ENCODE peak calls at places on chromosome 1, in ten cellular contexts. One of them, this sample, is unnamed.

GRCh38 chr1:111471012-111471411 is 2.8 kb upstream of the C1orf162 start:
- DNase-seq in uterus: no peak
- DNase-seq in tibial nerve: no peak
- DNase-seq in HCT116: no peak
- DNase-seq in heart left ventricle: peak
- DNase-seq in transverse colon: peak
- DNase-seq in IMR-90: no peak
- DNase-seq in sigmoid colon: peak
- DNase-seq in body of pancreas: peak
- DNase-seq in right lobe of liver: peak
- DNase-seq in this sample: peak

GRCh38 chr1:31425301-31426081 is 12.5 kb downstream of the SERINC2 start:
- DNase-seq in uterus: no peak
- DNase-seq in tibial nerve: no peak
- DNase-seq in HCT116: no peak
- DNase-seq in heart left ventricle: no peak
- DNase-seq in transverse colon: no peak
- DNase-seq in IMR-90: no peak
- DNase-seq in sigmoid colon: no peak
- DNase-seq in body of pancreas: no peak
- DNase-seq in right lobe of liver: no peak
- DNase-seq in this sample: no peak

GRCh38 chr1:247746391-247746935 is 1.5 kb downstream of the OR14A2 start:
- DNase-seq in uterus: no peak
- DNase-seq in tibial nerve: no peak
- DNase-seq in HCT116: no peak
- DNase-seq in heart left ventricle: no peak
- DNase-seq in transverse colon: no peak
- DNase-seq in IMR-90: peak
- DNase-seq in sigmoid colon: no peak
- DNase-seq in body of pancreas: no peak
- DNase-seq in right lobe of liver: no peak
- DNase-seq in this sample: no peak

GRCh38 chr1:205791568-205792180 is 16.4 kb upstream of the RAB29 start:
- DNase-seq in uterus: peak
- DNase-seq in tibial nerve: peak
- DNase-seq in HCT116: no peak
- DNase-seq in heart left ventricle: peak
- DNase-seq in transverse colon: peak
- DNase-seq in IMR-90: peak
- DNase-seq in sigmoid colon: no peak
- DNase-seq in body of pancreas: peak
- DNase-seq in right lobe of liver: peak
- DNase-seq in this sample: no peak

GRCh38 chr1:205936846-205937707 is 6.2 kb downstream of the SLC26A9 start:
- DNase-seq in uterus: no peak
- DNase-seq in tibial nerve: no peak
- DNase-seq in HCT116: no peak
- DNase-seq in heart left ventricle: no peak
- DNase-seq in transverse colon: no peak
- DNase-seq in IMR-90: peak
- DNase-seq in sigmoid colon: no peak
- DNase-seq in body of pancreas: no peak
- DNase-seq in right lobe of liver: no peak
- DNase-seq in this sample: no peak

GRCh38 chr1:12434686-12435085 is 183.3 kb downstream of the DHRS3 start:
- DNase-seq in uterus: no peak
- DNase-seq in tibial nerve: no peak
- DNase-seq in HCT116: no peak
- DNase-seq in heart left ventricle: no peak
- DNase-seq in transverse colon: no peak
- DNase-seq in IMR-90: no peak
- DNase-seq in sigmoid colon: no peak
- DNase-seq in body of pancreas: no peak
- DNase-seq in right lobe of liver: no peak
- DNase-seq in this sample: no peak

GRCh38 chr1:11478571-11479374 is at the start of gene DISP3:
- DNase-seq in uterus: peak
- DNase-seq in tibial nerve: no peak
- DNase-seq in HCT116: peak
- DNase-seq in heart left ventricle: peak
- DNase-seq in transverse colon: peak
- DNase-seq in IMR-90: peak
- DNase-seq in sigmoid colon: no peak
- DNase-seq in body of pancreas: peak
- DNase-seq in right lobe of liver: peak
- DNase-seq in this sample: no peak

GRCh38 chr1:74729741-74730478 is 2.9 kb downstream of the CRYZ start:
- DNase-seq in uterus: no peak
- DNase-seq in tibial nerve: no peak
- DNase-seq in HCT116: peak
- DNase-seq in heart left ventricle: no peak
- DNase-seq in transverse colon: no peak
- DNase-seq in IMR-90: peak
- DNase-seq in sigmoid colon: no peak
- DNase-seq in body of pancreas: no peak
- DNase-seq in right lobe of liver: peak
- DNase-seq in this sample: no peak

GRCh38 chr1:178094752-178095645 is 1.1 kb downstream of the RASAL2 start:
- DNase-seq in uterus: no peak
- DNase-seq in tibial nerve: no peak
- DNase-seq in HCT116: no peak
- DNase-seq in heart left ventricle: no peak
- DNase-seq in transverse colon: no peak
- DNase-seq in IMR-90: no peak
- DNase-seq in sigmoid colon: no peak
- DNase-seq in body of pancreas: no peak
- DNase-seq in right lobe of liver: no peak
- DNase-seq in this sample: no peak

GRCh38 chr1:60699304-60699703 is 383.1 kb upstream of the NFIA start:
- DNase-seq in uterus: no peak
- DNase-seq in tibial nerve: no peak
- DNase-seq in HCT116: no peak
- DNase-seq in heart left ventricle: no peak
- DNase-seq in transverse colon: no peak
- DNase-seq in IMR-90: no peak
- DNase-seq in sigmoid colon: no peak
- DNase-seq in body of pancreas: no peak
- DNase-seq in right lobe of liver: no peak
- DNase-seq in this sample: no peak

GRCh38 chr1:175665628-175666027 is 77.8 kb downstream of the TNR start:
- DNase-seq in uterus: no peak
- DNase-seq in tibial nerve: no peak
- DNase-seq in HCT116: no peak
- DNase-seq in heart left ventricle: no peak
- DNase-seq in transverse colon: no peak
- DNase-seq in IMR-90: no peak
- DNase-seq in sigmoid colon: no peak
- DNase-seq in body of pancreas: no peak
- DNase-seq in right lobe of liver: no peak
- DNase-seq in this sample: no peak

GRCh38 chr1:67496329-67496728 is 66.1 kb upstream of the SERBP1 start:
- DNase-seq in uterus: no peak
- DNase-seq in tibial nerve: no peak
- DNase-seq in HCT116: no peak
- DNase-seq in heart left ventricle: no peak
- DNase-seq in transverse colon: no peak
- DNase-seq in IMR-90: no peak
- DNase-seq in sigmoid colon: no peak
- DNase-seq in body of pancreas: no peak
- DNase-seq in right lobe of liver: no peak
- DNase-seq in this sample: no peak

GRCh38 chr1:180135535-180135934 is 19.1 kb upstream of the QSOX1 start:
- DNase-seq in uterus: no peak
- DNase-seq in tibial nerve: no peak
- DNase-seq in HCT116: no peak
- DNase-seq in heart left ventricle: no peak
- DNase-seq in transverse colon: no peak
- DNase-seq in IMR-90: peak
- DNase-seq in sigmoid colon: no peak
- DNase-seq in body of pancreas: no peak
- DNase-seq in right lobe of liver: no peak
- DNase-seq in this sample: no peak

GRCh38 chr1:224185208-224185607 is 2.2 kb downstream of the DEGS1 start:
- DNase-seq in uterus: no peak
- DNase-seq in tibial nerve: no peak
- DNase-seq in HCT116: no peak
- DNase-seq in heart left ventricle: no peak
- DNase-seq in transverse colon: no peak
- DNase-seq in IMR-90: no peak
- DNase-seq in sigmoid colon: no peak
- DNase-seq in body of pancreas: no peak
- DNase-seq in right lobe of liver: no peak
- DNase-seq in this sample: no peak

GRCh38 chr1:199226163-199226562 is 587.3 kb downstream of the PTPRC start:
- DNase-seq in uterus: no peak
- DNase-seq in tibial nerve: no peak
- DNase-seq in HCT116: no peak
- DNase-seq in heart left ventricle: no peak
- DNase-seq in transverse colon: no peak
- DNase-seq in IMR-90: peak
- DNase-seq in sigmoid colon: no peak
- DNase-seq in body of pancreas: no peak
- DNase-seq in right lobe of liver: no peak
- DNase-seq in this sample: no peak

GRCh38 chr1:244843148-244843978 is 7.9 kb downstream of the COX20 start:
- DNase-seq in uterus: no peak
- DNase-seq in tibial nerve: no peak
- DNase-seq in HCT116: no peak
- DNase-seq in heart left ventricle: no peak
- DNase-seq in transverse colon: no peak
- DNase-seq in IMR-90: peak
- DNase-seq in sigmoid colon: no peak
- DNase-seq in body of pancreas: no peak
- DNase-seq in right lobe of liver: no peak
- DNase-seq in this sample: no peak
- TF ChIP-seq POLR2A in uterus: no peak
- TF ChIP-seq POLR2A in tibial nerve: no peak
- TF ChIP-seq POLR2A in HCT116: no peak
- TF ChIP-seq POLR2A in heart left ventricle: no peak
- TF ChIP-seq POLR2A in transverse colon: no peak
- TF ChIP-seq POLR2A in IMR-90: no peak
- TF ChIP-seq POLR2A in sigmoid colon: no peak
- TF ChIP-seq POLR2A in body of pancreas: no peak
- TF ChIP-seq POLR2A in right lobe of liver: no peak
- TF ChIP-seq POLR2A in this sample: no peak

GRCh38 chr1:8666394-8667167 is 150.9 kb downstream of the RERE start:
- DNase-seq in uterus: no peak
- DNase-seq in tibial nerve: no peak
- DNase-seq in HCT116: no peak
- DNase-seq in heart left ventricle: no peak
- DNase-seq in transverse colon: no peak
- DNase-seq in IMR-90: peak
- DNase-seq in sigmoid colon: no peak
- DNase-seq in body of pancreas: peak
- DNase-seq in right lobe of liver: no peak
- DNase-seq in this sample: no peak
- H3K27ac ChIP-seq in uterus: peak
- H3K27ac ChIP-seq in tibial nerve: no peak
- H3K27ac ChIP-seq in HCT116: no peak
- H3K27ac ChIP-seq in heart left ventricle: no peak
- H3K27ac ChIP-seq in transverse colon: peak
- H3K27ac ChIP-seq in IMR-90: no peak
- H3K27ac ChIP-seq in sigmoid colon: no peak
- H3K27ac ChIP-seq in body of pancreas: peak
- H3K27ac ChIP-seq in right lobe of liver: no peak
- H3K27ac ChIP-seq in this sample: no peak

DNA sequence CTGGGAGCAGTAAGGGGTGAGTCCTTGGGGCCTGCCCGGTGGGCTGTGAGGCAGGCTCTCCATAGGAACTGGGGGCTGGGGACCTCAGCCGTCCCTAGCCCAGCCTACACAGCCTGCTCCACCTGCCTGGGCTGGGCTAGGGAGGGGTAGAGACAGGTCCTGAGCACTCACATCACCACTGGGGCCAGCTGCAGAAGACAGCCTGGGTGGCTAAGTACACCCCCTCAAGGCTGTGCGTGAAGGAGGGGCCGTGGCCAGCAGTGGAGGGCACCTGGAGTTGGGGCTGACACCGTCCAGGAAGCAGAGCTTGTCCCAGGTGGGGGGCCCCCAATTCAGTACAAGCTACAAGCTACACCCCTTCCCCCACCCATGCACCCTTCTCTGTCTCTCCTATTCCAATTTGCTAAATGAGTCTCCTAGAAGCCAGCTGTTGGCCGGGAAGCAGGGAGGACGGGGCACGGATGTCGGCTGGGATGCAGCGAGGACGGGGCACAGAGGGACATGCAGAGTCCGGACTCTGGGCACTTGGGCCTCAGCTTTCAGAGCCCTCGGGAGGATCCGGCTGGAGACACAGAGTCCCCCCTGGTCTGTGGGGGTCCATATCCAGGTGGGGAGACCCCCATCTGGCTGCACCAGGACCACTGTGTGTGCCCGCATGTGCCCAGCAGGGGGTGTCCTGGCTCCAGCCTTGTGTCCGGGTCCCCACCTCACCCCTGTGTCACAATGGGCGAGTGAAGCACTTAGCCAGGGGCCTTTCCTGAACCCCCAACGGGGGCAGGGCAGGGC is 1.8 kb downstream of the ISG15 start:
- DNase-seq in uterus: no peak
- DNase-seq in tibial nerve: no peak
- DNase-seq in HCT116: no peak
- DNase-seq in heart left ventricle: peak
- DNase-seq in transverse colon: peak
- DNase-seq in IMR-90: no peak
- DNase-seq in sigmoid colon: no peak
- DNase-seq in body of pancreas: no peak
- DNase-seq in right lobe of liver: peak
- DNase-seq in this sample: no peak
- TF ChIP-seq CTCF in uterus: peak
- TF ChIP-seq CTCF in tibial nerve: no peak
- TF ChIP-seq CTCF in HCT116: peak
- TF ChIP-seq CTCF in heart left ventricle: peak
- TF ChIP-seq CTCF in transverse colon: peak
- TF ChIP-seq CTCF in IMR-90: peak
- TF ChIP-seq CTCF in sigmoid colon: peak
- TF ChIP-seq CTCF in body of pancreas: no peak
- TF ChIP-seq CTCF in right lobe of liver: peak
- TF ChIP-seq CTCF in this sample: peak

DNA sequence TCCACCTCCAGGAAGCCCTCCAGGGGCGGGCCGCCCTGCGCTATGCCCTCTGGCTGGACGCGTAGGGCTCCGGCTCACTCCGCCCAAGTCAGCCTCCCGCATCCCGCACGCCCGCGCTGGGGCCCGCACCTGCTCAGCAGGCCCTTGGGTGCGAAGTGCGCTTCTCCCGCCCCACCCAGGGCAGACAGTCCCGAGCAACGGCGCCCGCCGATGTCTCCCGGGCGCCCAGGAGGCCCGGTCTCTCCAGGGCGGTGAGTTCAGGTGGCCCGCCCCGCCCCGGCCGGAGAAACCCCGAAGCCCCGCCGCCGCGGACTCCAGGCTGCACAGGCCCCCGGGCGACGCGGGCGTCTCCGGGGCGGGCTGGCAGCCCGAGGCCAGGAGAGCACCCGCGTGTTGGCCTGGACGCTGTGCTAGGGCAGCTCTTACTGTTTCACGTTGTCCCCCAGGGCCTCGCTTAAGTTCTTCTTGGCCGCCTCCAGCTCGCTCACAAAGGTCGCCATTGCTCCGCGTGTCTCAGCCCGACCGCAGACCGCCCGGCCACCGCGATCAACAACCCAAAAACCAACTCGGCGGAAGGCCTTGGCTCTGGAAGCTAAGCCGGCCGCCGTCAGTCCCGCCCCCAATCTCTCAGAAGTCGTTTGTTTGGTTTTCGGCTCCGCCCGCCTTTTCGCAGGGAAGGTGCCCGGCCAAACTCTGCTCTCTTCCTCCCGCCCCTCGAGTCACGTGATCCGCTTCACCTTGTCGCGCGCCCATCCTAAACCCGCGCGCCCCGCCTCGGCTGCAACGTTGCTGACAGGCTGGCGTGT is at the start of gene TADA1:
- DNase-seq in uterus: peak
- DNase-seq in tibial nerve: peak
- DNase-seq in HCT116: peak
- DNase-seq in heart left ventricle: peak
- DNase-seq in transverse colon: peak
- DNase-seq in IMR-90: peak
- DNase-seq in sigmoid colon: peak
- DNase-seq in body of pancreas: peak
- DNase-seq in right lobe of liver: peak
- DNase-seq in this sample: peak
- TF ChIP-seq POLR2A in uterus: peak
- TF ChIP-seq POLR2A in tibial nerve: peak
- TF ChIP-seq POLR2A in HCT116: no peak
- TF ChIP-seq POLR2A in heart left ventricle: no peak
- TF ChIP-seq POLR2A in transverse colon: peak
- TF ChIP-seq POLR2A in IMR-90: no peak
- TF ChIP-seq POLR2A in sigmoid colon: peak
- TF ChIP-seq POLR2A in body of pancreas: peak
- TF ChIP-seq POLR2A in right lobe of liver: peak
- TF ChIP-seq POLR2A in this sample: no peak